ENCODE peak calls at places on chromosome 1, in four cellular contexts. H is uterus, Q is body of pancreas, X is HepG2. T is an unnamed sample. For H3K36me3, the result is how much of the 10 kb centered on the place peaks cover.

GRCh38 chr1:63730211-63730610 is 43.6 kb upstream of the ROR1 start:
- DNase-seq in H (no peak), Q (no peak), X (no peak), T (no peak)

GRCh38 chr1:17316704-17317103 is 8.7 kb downstream of the PADI4 start:
- DNase-seq in H (no peak), Q (no peak), X (no peak), T (no peak)

GRCh38 chr1:39205781-39206464 is 1.4 kb downstream of the MACF1 start:
- DNase-seq in H (no peak), Q (no peak), X (no peak), T (no peak)

GRCh38 chr1:117336087-117336817 is 31.0 kb upstream of the MAN1A2 start:
- DNase-seq in H (no peak), Q (no peak), X (no peak), T (no peak)

GRCh38 chr1:4305526-4306301 is 348.7 kb upstream of the AJAP1 start:
- DNase-seq in H (no peak), Q (no peak), X (no peak), T (no peak)

GRCh38 chr1:94803517-94804441 is 16.4 kb upstream of the SLC44A3 start:
- DNase-seq in H (peak), Q (peak), X (peak), T (peak)

GRCh38 chr1:2232916-2233438 is 4.9 kb downstream of the SKI start:
- DNase-seq in H (no peak), Q (no peak), X (no peak), T (no peak)

GRCh38 chr1:94825936-94826335 is 5.8 kb downstream of the SLC44A3 start:
- DNase-seq in H (no peak), Q (no peak), X (no peak), T (no peak)

GRCh38 chr1:149887456-149888159 is 11.8 kb upstream of the BOLA1 start:
- DNase-seq in H (peak), Q (peak), X (peak), T (peak)

GRCh38 chr1:67580671-67581403 is 104.2 kb upstream of the GADD45A start:
- DNase-seq in H (no peak), Q (no peak), X (no peak), T (no peak)

GRCh38 chr1:188642585-188643168 is 1813.9 kb downstream of the PLA2G4A start:
- DNase-seq in H (no peak), Q (no peak), X (no peak), T (no peak)

GRCh38 chr1:234226106-234226818 is 147.0 kb upstream of the COA6 start:
- DNase-seq in H (no peak), Q (no peak), X (no peak), T (no peak)

GRCh38 chr1:247833601-247834000 is 8.1 kb downstream of the OR11L1 start:
- DNase-seq in H (no peak), Q (no peak), X (no peak), T (no peak)

GRCh38 chr1:27405074-27405473 is 12.7 kb downstream of the GPR3 start:
- DNase-seq in H (no peak), Q (no peak), X (no peak), T (no peak)

GRCh38 chr1:58824753-58825389 is 41.0 kb upstream of the JUN start:
- DNase-seq in H (peak), Q (peak), X (no peak), T (no peak)

GRCh38 chr1:205979301-205979700 is 23.9 kb downstream of the RAB7B start:
- DNase-seq in H (no peak), Q (no peak), X (no peak), T (no peak)

GRCh38 chr1:71101839-71102376 is 21.1 kb upstream of the ZRANB2 start:
- DNase-seq in H (no peak), Q (peak), X (no peak), T (no peak)

GRCh38 chr1:15380606-15381508 is 28.8 kb upstream of the EFHD2 start:
- DNase-seq in H (no peak), Q (no peak), X (no peak), T (no peak)

GRCh38 chr1:214418380-214418779 is 133.0 kb downstream of the PTPN14 start:
- DNase-seq in H (no peak), Q (no peak), X (no peak), T (no peak)

GRCh38 chr1:195113471-195113870 is 1494.8 kb downstream of the KCNT2 start:
- DNase-seq in H (no peak), Q (no peak), X (no peak), T (no peak)

GRCh38 chr1:230381049-230381467 is 45.1 kb downstream of the PGBD5 start:
- DNase-seq in H (no peak), Q (peak), X (peak), T (no peak)

GRCh38 chr1:17046043-17046657 is 7.7 kb downstream of the SDHB start:
- DNase-seq in H (no peak), Q (peak), X (peak), T (no peak)

GRCh38 chr1:97094257-97094972 is 372.8 kb downstream of the PTBP2 start:
- DNase-seq in H (no peak), Q (no peak), X (no peak), T (no peak)

GRCh38 chr1:115251340-115251748 is 86.7 kb downstream of the NGF start:
- DNase-seq in H (no peak), Q (no peak), X (no peak), T (no peak)

GRCh38 chr1:23989249-23989648 is 9.1 kb upstream of the SRSF10 start:
- DNase-seq in H (no peak), Q (no peak), X (no peak), T (peak)

GRCh38 chr1:171486048-171486519 is 754 bp downstream of the PRRC2C start:
- DNase-seq in H (no peak), Q (peak), X (peak), T (peak)

GRCh38 chr1:60569189-60569588 is 495.6 kb upstream of the C1orf87 start:
- DNase-seq in H (no peak), Q (no peak), X (no peak), T (no peak)

GRCh38 chr1:94235189-94236020 is 2.0 kb downstream of the ARHGAP29 start:
- DNase-seq in H (no peak), Q (no peak), X (no peak), T (peak)

GRCh38 chr1:39103321-39104157 is 77.4 kb downstream of the NDUFS5 start:
- DNase-seq in H (no peak), Q (no peak), X (no peak), T (no peak)

GRCh38 chr1:43913666-43914325 is 19.8 kb upstream of the ARTN start:
- DNase-seq in H (no peak), Q (no peak), X (no peak), T (no peak)

GRCh38 chr1:173095632-173096031 is 44.9 kb upstream of the TNFSF18 start:
- DNase-seq in H (no peak), Q (no peak), X (no peak), T (no peak)

GRCh38 chr1:247528812-247529474 is 7.3 kb downstream of the OR2C3 start:
- DNase-seq in H (no peak), Q (no peak), X (no peak), T (no peak)

GRCh38 chr1:2216767-2217058 is 11.4 kb upstream of the SKI start:
- DNase-seq in H (peak), Q (no peak), X (no peak), T (no peak)

GRCh38 chr1:205748398-205749093 is 1.4 kb downstream of the NUCKS1 start:
- DNase-seq in H (peak), Q (no peak), X (peak), T (peak)

DNA sequence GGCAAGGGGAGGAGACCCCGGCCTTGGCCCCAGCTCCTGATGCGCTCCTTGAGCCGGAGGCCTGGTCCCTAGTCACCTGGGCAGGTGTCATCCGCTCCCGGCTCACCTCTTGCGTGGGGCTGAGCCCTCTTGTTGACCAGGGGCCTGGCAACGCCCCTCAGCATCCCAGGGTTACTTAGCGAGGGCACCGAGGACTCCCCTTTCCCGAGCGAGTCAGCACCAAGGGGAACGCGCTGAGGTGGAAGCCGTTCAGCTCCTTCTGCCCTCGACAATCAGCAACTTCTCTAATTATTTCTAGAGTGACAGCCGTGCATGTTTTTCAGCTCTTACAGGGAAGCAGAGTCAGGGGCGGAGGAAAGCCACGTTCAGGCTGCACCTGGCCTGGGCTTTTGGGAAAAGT is 522 bp downstream of the SLC45A1 start:
- DNase-seq in H (no peak), Q (no peak), X (no peak), T (no peak)
- H3K4me3 ChIP-seq in H (peak), Q (no peak), X (no peak), T (peak)

GRCh38 chr1:185308126-185308525 is 8.9 kb downstream of the IVNS1ABP start:
- DNase-seq in H (no peak), Q (no peak), X (no peak), T (no peak)
- H3K36me3 ChIP-seq in H (under half), Q (under half), X (under half), T (under half)

GRCh38 chr1:164452549-164452948 is 106.4 kb upstream of the PBX1 start:
- DNase-seq in H (no peak), Q (no peak), X (no peak), T (no peak)

GRCh38 chr1:164456272-164456671 is 102.7 kb upstream of the PBX1 start:
- DNase-seq in H (no peak), Q (no peak), X (no peak), T (no peak)
- H3K4me3 ChIP-seq in H (no peak), Q (no peak), X (no peak), T (no peak)

GRCh38 chr1:204405988-204406387 is 5.6 kb downstream of the PPP1R15B start:
- DNase-seq in H (no peak), Q (no peak), X (no peak), T (no peak)
- H3K36me3 ChIP-seq in H (under half), Q (under half), X (under half), T (under half)

GRCh38 chr1:11719313-11720032 is 16.5 kb upstream of the AGTRAP start:
- DNase-seq in H (peak), Q (peak), X (no peak), T (peak)
- H3K4me3 ChIP-seq in H (peak), Q (no peak), X (peak), T (peak)

GRCh38 chr1:45828841-45829240 is 25.4 kb downstream of the MAST2 start:
- DNase-seq in H (no peak), Q (no peak), X (no peak), T (no peak)
- H3K36me3 ChIP-seq in H (under half), Q (under half), X (under half), T (under half)

GRCh38 chr1:204080163-204080903 is 7.4 kb downstream of the SOX13 start:
- DNase-seq in H (peak), Q (peak), X (peak), T (peak)
- H3K4me3 ChIP-seq in H (peak), Q (no peak), X (no peak), T (no peak)

GRCh38 chr1:226360106-226360746 is 47.7 kb downstream of the PARP1 start:
- DNase-seq in H (no peak), Q (no peak), X (no peak), T (no peak)
- H3K36me3 ChIP-seq in H (under half), Q (under half), X (under half), T (under half)